ENCODE peak calls at places on chromosome 1, in six cellular contexts. E, C, D, Y, T and Q are unnamed samples.
A peak's percentile ranks its signal among the peaks of the same experiment; 100 is the strongest.

GRCh38 chr1:99643021-99643779 is 2.7 kb upstream of the PALMD start:
- DNase-seq in E (peak; percentile 22), C (no peak), D (no peak), Y (no peak), T (no peak), Q (no peak)

GRCh38 chr1:199403421-199404116 is 623.9 kb upstream of the NR5A2 start:
- DNase-seq in E (no peak), C (peak; percentile 55), D (no peak), Y (peak; percentile 95), T (peak; percentile 53), Q (peak; percentile 15)

GRCh38 chr1:169696273-169697100 is 14.9 kb downstream of the SELL start:
- DNase-seq in E (no peak), C (no peak), D (no peak), Y (no peak), T (no peak), Q (peak; percentile 19)

GRCh38 chr1:64295136-64295535 is 91.7 kb downstream of the UBE2U start:
- DNase-seq in E (no peak), C (no peak), D (no peak), Y (no peak), T (no peak), Q (no peak)

GRCh38 chr1:235075121-235075954 is 53.3 kb downstream of the TOMM20 start:
- DNase-seq in E (peak; percentile 86), C (peak; percentile 90), D (peak; percentile 78), Y (peak; percentile 71), T (peak; percentile 97), Q (peak; percentile 96)

GRCh38 chr1:20699558-20699957 is 18.2 kb downstream of the KIF17 start:
- DNase-seq in E (no peak), C (no peak), D (peak; percentile 56), Y (no peak), T (no peak), Q (no peak)

GRCh38 chr1:89724369-89725015 is 91.6 kb downstream of the LRRC8C start:
- DNase-seq in E (peak; percentile 87), C (no peak), D (no peak), Y (no peak), T (peak; percentile 85), Q (peak; percentile 56)

GRCh38 chr1:230090194-230090711 is 23.2 kb downstream of the GALNT2 start:
- DNase-seq in E (no peak), C (peak; percentile 84), D (no peak), Y (no peak), T (peak; percentile 84), Q (peak; percentile 83)

GRCh38 chr1:101723415-101723814 is 273.3 kb downstream of the OLFM3 start:
- DNase-seq in E (no peak), C (no peak), D (no peak), Y (no peak), T (no peak), Q (no peak)

GRCh38 chr1:231883382-231883781 is 256.8 kb downstream of the DISC1 start:
- DNase-seq in E (no peak), C (no peak), D (no peak), Y (no peak), T (no peak), Q (no peak)

GRCh38 chr1:200290010-200290685 is 119.7 kb downstream of the ZNF281 start:
- DNase-seq in E (no peak), C (no peak), D (no peak), Y (no peak), T (no peak), Q (no peak)

GRCh38 chr1:170562644-170563338 is 30.8 kb downstream of the GORAB start:
- DNase-seq in E (peak; percentile 80), C (peak; percentile 85), D (peak; percentile 66), Y (no peak), T (peak; percentile 92), Q (peak; percentile 96)

GRCh38 chr1:228280961-228281591 is 73.2 kb downstream of the OBSCN start:
- DNase-seq in E (no peak), C (no peak), D (no peak), Y (no peak), T (no peak), Q (no peak)

GRCh38 chr1:198805498-198806151 is 166.8 kb downstream of the PTPRC start:
- DNase-seq in E (no peak), C (no peak), D (no peak), Y (no peak), T (no peak), Q (no peak)

GRCh38 chr1:60017831-60018230 is 55.7 kb downstream of the C1orf87 start:
- DNase-seq in E (no peak), C (no peak), D (no peak), Y (no peak), T (no peak), Q (no peak)
- H3K4me3 ChIP-seq in E (no peak overlapping the region), C (no peak overlapping the region), D (no peak overlapping the region), Y (no peak overlapping the region), T (no peak overlapping the region), Q (no peak overlapping the region)

DNA sequence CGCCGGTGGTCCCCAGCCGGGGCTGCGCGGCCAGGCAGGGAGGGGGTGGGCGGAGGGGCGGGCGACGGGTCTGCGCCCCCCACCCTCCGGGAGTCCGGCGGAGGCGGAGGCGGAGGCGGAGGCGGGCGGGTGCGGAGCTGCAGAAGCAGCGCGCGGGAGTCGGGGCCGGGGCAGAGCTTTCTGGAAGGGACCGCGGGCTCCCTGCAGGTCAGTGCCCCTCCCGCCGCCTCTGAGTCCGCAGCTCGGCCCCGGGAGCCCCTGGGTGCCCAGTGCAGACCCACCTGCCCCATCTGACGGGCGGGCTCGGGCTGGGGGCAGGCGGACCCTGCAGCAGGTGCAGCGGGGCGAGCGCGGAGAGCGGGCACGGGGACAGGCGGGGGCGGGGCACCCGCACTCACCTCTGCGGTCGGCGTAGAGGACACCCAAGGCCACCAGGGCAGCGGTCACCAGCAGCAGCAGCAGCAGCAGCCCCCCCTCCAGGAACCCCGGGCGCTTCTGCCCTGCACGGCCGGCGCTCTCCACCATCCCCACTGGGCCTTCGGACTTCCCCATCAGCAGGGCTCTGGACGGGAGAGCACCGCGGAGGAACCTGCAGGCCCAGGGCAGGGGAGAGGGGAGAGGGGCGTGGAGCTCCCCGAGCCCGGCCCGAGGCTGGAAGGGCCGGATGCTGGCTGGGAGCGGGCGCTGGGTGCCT is 3.7 kb downstream of the MMEL1 start:
- DNase-seq in E (no peak), C (no peak), D (peak; percentile 60), Y (no peak), T (no peak), Q (no peak)
- TF ChIP-seq CTCF in E (no peak), C (no peak), D (no peak), Y (no peak), T (no peak), Q (no peak)

GRCh38 chr1:109283748-109284600 is 1.0 kb upstream of the PSRC1 start:
- DNase-seq in E (no peak), C (no peak), D (no peak), Y (no peak), T (no peak), Q (no peak)

GRCh38 chr1:109282497-109282951 is 421 bp downstream of the PSRC1 start:
- DNase-seq in E (no peak), C (no peak), D (no peak), Y (no peak), T (no peak), Q (no peak)

GRCh38 chr1:109282952-109283747 is at the start of gene PSRC1:
- DNase-seq in E (peak; percentile 95), C (peak; percentile 98), D (peak; percentile 98), Y (peak; percentile 83), T (peak; percentile 93), Q (peak; percentile 97)

GRCh38 chr1:109280768-109281356 is 2.1 kb downstream of the PSRC1 start:
- DNase-seq in E (no peak), C (no peak), D (no peak), Y (no peak), T (no peak), Q (no peak)

GRCh38 chr1:109281680-109282496 is 1.1 kb downstream of the PSRC1 start:
- DNase-seq in E (no peak), C (peak; percentile 45), D (no peak), Y (no peak), T (peak; percentile 16), Q (peak; percentile 36)
- H3K4me3 ChIP-seq in E (peak overlapping the region; percentile 75), C (peak overlapping the region; percentile 81), D (peak overlapping the region; percentile 68), Y (peak overlapping the region; percentile 85), T (peak overlapping the region; percentile 87), Q (peak overlapping the region; percentile 82)

DNA sequence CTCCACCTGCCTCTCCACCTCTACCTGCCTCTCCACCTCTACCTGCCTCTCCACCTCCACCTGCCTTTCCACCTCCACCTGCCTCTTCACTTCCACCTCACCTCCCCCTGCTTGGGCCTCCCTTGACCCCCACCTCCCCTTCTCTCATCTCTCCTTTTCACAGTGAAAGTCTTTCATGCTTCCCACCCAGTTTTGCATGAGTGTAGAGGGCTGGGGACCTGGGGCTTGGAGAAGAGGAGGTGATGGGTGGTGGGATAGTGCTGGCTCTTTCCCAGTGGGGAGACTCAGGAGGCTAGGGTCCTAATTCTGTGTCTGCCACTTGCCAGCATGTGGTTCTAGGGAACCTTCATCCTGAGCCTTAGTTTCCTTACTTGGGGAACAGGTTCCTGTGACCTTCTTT is 316.2 kb upstream of the C1orf174 start:
- DNase-seq in E (no peak), C (no peak), D (no peak), Y (no peak), T (no peak), Q (no peak)
- TF ChIP-seq CTCF in E (no peak), C (no peak), D (no peak), Y (no peak), T (no peak), Q (no peak)

GRCh38 chr1:167500283-167500860 is 18.0 kb downstream of the CD247 start:
- DNase-seq in E (no peak), C (no peak), D (no peak), Y (no peak), T (no peak), Q (no peak)
- H3K4me3 ChIP-seq in E (no peak overlapping the region), C (no peak overlapping the region), D (no peak overlapping the region), Y (no peak overlapping the region), T (no peak overlapping the region), Q (no peak overlapping the region)

DNA sequence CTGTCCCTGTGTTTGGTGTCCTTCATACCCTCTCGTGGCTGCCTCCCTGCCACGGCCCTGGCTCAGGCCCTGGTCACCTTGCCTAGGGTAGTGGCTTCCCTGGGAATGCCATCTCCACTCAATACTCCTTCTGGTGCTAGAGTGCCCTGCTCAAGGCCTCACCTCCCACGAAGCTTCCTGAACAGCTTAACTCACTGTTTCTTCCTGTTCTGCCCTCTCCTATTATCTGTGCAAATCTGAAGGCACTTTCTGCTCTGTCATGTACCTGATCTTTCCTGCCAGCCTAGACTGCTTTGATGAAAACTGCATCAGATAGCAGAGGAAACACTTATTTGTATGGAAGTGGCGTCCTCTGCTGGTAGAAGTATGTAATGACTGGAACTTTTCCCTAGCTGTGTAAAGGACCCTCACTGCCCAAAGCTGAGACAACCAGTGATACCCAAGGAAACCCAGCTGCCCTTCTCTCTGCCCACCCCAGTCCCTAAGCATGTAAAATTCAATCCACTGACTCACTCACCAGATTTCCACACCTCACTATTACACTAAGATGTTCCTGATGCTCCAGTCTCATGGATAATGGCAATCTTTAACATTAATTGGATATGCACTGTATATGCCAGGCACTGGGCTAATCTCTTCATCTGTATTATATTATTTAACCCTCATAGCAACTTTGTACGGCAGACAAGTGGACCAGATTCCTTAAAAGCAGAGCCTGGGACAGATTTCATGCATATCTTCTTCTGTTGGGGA is 36.2 kb upstream of the BTG2 start:
- DNase-seq in E (peak; percentile 62), C (peak; percentile 78), D (no peak), Y (peak; percentile 46), T (peak; percentile 75), Q (peak; percentile 82)
- TF ChIP-seq CTCF in E (peak; percentile 95), C (peak; percentile 92), D (peak; percentile 90), Y (peak; percentile 90), T (peak; percentile 98), Q (peak; percentile 97)

GRCh38 chr1:94234615-94235014 is 2.8 kb downstream of the ARHGAP29 start:
- DNase-seq in E (no peak), C (no peak), D (no peak), Y (no peak), T (no peak), Q (no peak)
- H3K4me3 ChIP-seq in E (peak overlapping the region; percentile 96), C (peak overlapping the region; percentile 68), D (peak overlapping the region; percentile 84), Y (peak overlapping the region; percentile 89), T (peak overlapping the region; percentile 89), Q (peak overlapping the region; percentile 93)

GRCh38 chr1:48859429-48859828 is 82.7 kb upstream of the BEND5 start:
- DNase-seq in E (peak; percentile 53), C (no peak), D (no peak), Y (peak; percentile 29), T (peak; percentile 89), Q (peak; percentile 85)
- TF ChIP-seq CTCF in E (no peak), C (no peak), D (no peak), Y (no peak), T (no peak), Q (no peak)